ENCODE peak calls at places on chromosomes 12 and 14, in ten cellular contexts. One of them, this sample, is unnamed.

GRCh38 chr12:91356405-91356804 is 173.8 kb upstream of the DCN start:
- DNase-seq in RPMI7951: no peak
- DNase-seq in non-pigmented ciliary epithelial cell: no peak
- DNase-seq in psoas muscle: no peak
- DNase-seq in progenitor cell of endocrine pancreas: no peak
- DNase-seq in NCI-H748 treated with DMSO at 0.1 percent for 48 hours: no peak
- DNase-seq in A172: no peak
- DNase-seq in stimulated activated CD8-positive, alpha-beta memory T cell treated with anti-CD3 and anti-CD28 coated beads, Interleukin-4, amount 100 ng/mL, for 24 hours: no peak
- DNase-seq in endodermal cell: no peak
- DNase-seq in islet precursor cell: no peak
- DNase-seq in this sample: no peak

GRCh38 chr14:100103261-100104005 is 38.2 kb downstream of the EVL start:
- DNase-seq in stimulated activated CD8-positive, alpha-beta memory T cell treated with anti-CD3 and anti-CD28 coated beads, Interleukin-4, amount 100 ng/mL, for 24 hours: no peak
- DNase-seq in endodermal cell: no peak
- DNase-seq in NCI-H748 treated with DMSO at 0.1 percent for 48 hours: no peak
- DNase-seq in RPMI7951: no peak
- DNase-seq in progenitor cell of endocrine pancreas: no peak
- DNase-seq in islet precursor cell: no peak
- DNase-seq in non-pigmented ciliary epithelial cell: no peak
- DNase-seq in psoas muscle: no peak
- DNase-seq in A172: no peak
- DNase-seq in this sample: no peak

GRCh38 chr12:108561852-108562347 is 496 bp upstream of the ISCU start:
- DNase-seq in endodermal cell: no peak
- DNase-seq in A172: no peak
- DNase-seq in progenitor cell of endocrine pancreas: no peak
- DNase-seq in NCI-H748 treated with DMSO at 0.1 percent for 48 hours: peak
- DNase-seq in stimulated activated CD8-positive, alpha-beta memory T cell treated with anti-CD3 and anti-CD28 coated beads, Interleukin-4, amount 100 ng/mL, for 24 hours: no peak
- DNase-seq in RPMI7951: no peak
- DNase-seq in non-pigmented ciliary epithelial cell: no peak
- DNase-seq in psoas muscle: no peak
- DNase-seq in islet precursor cell: no peak
- DNase-seq in this sample: no peak

GRCh38 chr14:59026086-59026485 is 162.4 kb upstream of the DAAM1 start:
- DNase-seq in progenitor cell of endocrine pancreas: no peak
- DNase-seq in non-pigmented ciliary epithelial cell: no peak
- DNase-seq in psoas muscle: no peak
- DNase-seq in NCI-H748 treated with DMSO at 0.1 percent for 48 hours: no peak
- DNase-seq in A172: no peak
- DNase-seq in RPMI7951: peak
- DNase-seq in stimulated activated CD8-positive, alpha-beta memory T cell treated with anti-CD3 and anti-CD28 coated beads, Interleukin-4, amount 100 ng/mL, for 24 hours: no peak
- DNase-seq in endodermal cell: no peak
- DNase-seq in islet precursor cell: no peak
- DNase-seq in this sample: no peak

GRCh38 chr14:89245802-89246201 is 171.2 kb downstream of the FOXN3 start:
- DNase-seq in RPMI7951: no peak
- DNase-seq in endodermal cell: no peak
- DNase-seq in progenitor cell of endocrine pancreas: no peak
- DNase-seq in islet precursor cell: no peak
- DNase-seq in A172: no peak
- DNase-seq in psoas muscle: no peak
- DNase-seq in non-pigmented ciliary epithelial cell: no peak
- DNase-seq in NCI-H748 treated with DMSO at 0.1 percent for 48 hours: no peak
- DNase-seq in stimulated activated CD8-positive, alpha-beta memory T cell treated with anti-CD3 and anti-CD28 coated beads, Interleukin-4, amount 100 ng/mL, for 24 hours: no peak
- DNase-seq in this sample: no peak

GRCh38 chr14:91387135-91387849 is 30.3 kb downstream of the CCDC88C start:
- DNase-seq in NCI-H748 treated with DMSO at 0.1 percent for 48 hours: no peak
- DNase-seq in psoas muscle: no peak
- DNase-seq in A172: peak
- DNase-seq in progenitor cell of endocrine pancreas: no peak
- DNase-seq in endodermal cell: no peak
- DNase-seq in islet precursor cell: peak
- DNase-seq in stimulated activated CD8-positive, alpha-beta memory T cell treated with anti-CD3 and anti-CD28 coated beads, Interleukin-4, amount 100 ng/mL, for 24 hours: no peak
- DNase-seq in RPMI7951: peak
- DNase-seq in non-pigmented ciliary epithelial cell: no peak
- DNase-seq in this sample: no peak

GRCh38 chr14:96260341-96260821 is 4.4 kb downstream of the BDKRB1 start:
- DNase-seq in psoas muscle: no peak
- DNase-seq in stimulated activated CD8-positive, alpha-beta memory T cell treated with anti-CD3 and anti-CD28 coated beads, Interleukin-4, amount 100 ng/mL, for 24 hours: no peak
- DNase-seq in endodermal cell: no peak
- DNase-seq in islet precursor cell: no peak
- DNase-seq in progenitor cell of endocrine pancreas: no peak
- DNase-seq in A172: no peak
- DNase-seq in NCI-H748 treated with DMSO at 0.1 percent for 48 hours: no peak
- DNase-seq in non-pigmented ciliary epithelial cell: no peak
- DNase-seq in RPMI7951: peak
- DNase-seq in this sample: no peak

GRCh38 chr12:47590771-47591368 is 115.0 kb downstream of the RPAP3 start:
- DNase-seq in stimulated activated CD8-positive, alpha-beta memory T cell treated with anti-CD3 and anti-CD28 coated beads, Interleukin-4, amount 100 ng/mL, for 24 hours: no peak
- DNase-seq in non-pigmented ciliary epithelial cell: no peak
- DNase-seq in A172: no peak
- DNase-seq in RPMI7951: no peak
- DNase-seq in NCI-H748 treated with DMSO at 0.1 percent for 48 hours: no peak
- DNase-seq in islet precursor cell: no peak
- DNase-seq in psoas muscle: no peak
- DNase-seq in endodermal cell: no peak
- DNase-seq in progenitor cell of endocrine pancreas: no peak
- DNase-seq in this sample: no peak

GRCh38 chr14:102249041-102249440 is 55.9 kb downstream of the MOK start:
- DNase-seq in psoas muscle: no peak
- DNase-seq in stimulated activated CD8-positive, alpha-beta memory T cell treated with anti-CD3 and anti-CD28 coated beads, Interleukin-4, amount 100 ng/mL, for 24 hours: no peak
- DNase-seq in NCI-H748 treated with DMSO at 0.1 percent for 48 hours: no peak
- DNase-seq in islet precursor cell: no peak
- DNase-seq in endodermal cell: no peak
- DNase-seq in RPMI7951: peak
- DNase-seq in progenitor cell of endocrine pancreas: no peak
- DNase-seq in non-pigmented ciliary epithelial cell: peak
- DNase-seq in A172: peak
- DNase-seq in this sample: no peak

GRCh38 chr12:7369274-7369729 is 65.4 kb downstream of the ACSM4 start:
- DNase-seq in psoas muscle: peak
- DNase-seq in islet precursor cell: peak
- DNase-seq in RPMI7951: peak
- DNase-seq in non-pigmented ciliary epithelial cell: no peak
- DNase-seq in A172: peak
- DNase-seq in progenitor cell of endocrine pancreas: no peak
- DNase-seq in stimulated activated CD8-positive, alpha-beta memory T cell treated with anti-CD3 and anti-CD28 coated beads, Interleukin-4, amount 100 ng/mL, for 24 hours: no peak
- DNase-seq in endodermal cell: no peak
- DNase-seq in NCI-H748 treated with DMSO at 0.1 percent for 48 hours: no peak
- DNase-seq in this sample: no peak

GRCh38 chr12:1915082-1915968 is 3.1 kb downstream of the CACNA2D4 start:
- DNase-seq in stimulated activated CD8-positive, alpha-beta memory T cell treated with anti-CD3 and anti-CD28 coated beads, Interleukin-4, amount 100 ng/mL, for 24 hours: no peak
- DNase-seq in endodermal cell: peak
- DNase-seq in non-pigmented ciliary epithelial cell: no peak
- DNase-seq in A172: no peak
- DNase-seq in islet precursor cell: peak
- DNase-seq in psoas muscle: no peak
- DNase-seq in progenitor cell of endocrine pancreas: peak
- DNase-seq in RPMI7951: no peak
- DNase-seq in NCI-H748 treated with DMSO at 0.1 percent for 48 hours: no peak
- DNase-seq in this sample: no peak

GRCh38 chr12:60616400-60616799 is 1020.6 kb downstream of the SLC16A7 start:
- DNase-seq in NCI-H748 treated with DMSO at 0.1 percent for 48 hours: no peak
- DNase-seq in A172: no peak
- DNase-seq in endodermal cell: no peak
- DNase-seq in progenitor cell of endocrine pancreas: no peak
- DNase-seq in non-pigmented ciliary epithelial cell: no peak
- DNase-seq in stimulated activated CD8-positive, alpha-beta memory T cell treated with anti-CD3 and anti-CD28 coated beads, Interleukin-4, amount 100 ng/mL, for 24 hours: no peak
- DNase-seq in psoas muscle: no peak
- DNase-seq in RPMI7951: no peak
- DNase-seq in islet precursor cell: no peak
- DNase-seq in this sample: peak

GRCh38 chr14:98957211-98958047 is 314.6 kb downstream of the BCL11B start:
- DNase-seq in endodermal cell: peak
- DNase-seq in stimulated activated CD8-positive, alpha-beta memory T cell treated with anti-CD3 and anti-CD28 coated beads, Interleukin-4, amount 100 ng/mL, for 24 hours: no peak
- DNase-seq in RPMI7951: peak
- DNase-seq in NCI-H748 treated with DMSO at 0.1 percent for 48 hours: no peak
- DNase-seq in non-pigmented ciliary epithelial cell: peak
- DNase-seq in progenitor cell of endocrine pancreas: no peak
- DNase-seq in islet precursor cell: peak
- DNase-seq in psoas muscle: peak
- DNase-seq in A172: no peak
- DNase-seq in this sample: peak

GRCh38 chr12:71746983-71747611 is 7.6 kb upstream of the RAB21 start:
- DNase-seq in islet precursor cell: peak
- DNase-seq in stimulated activated CD8-positive, alpha-beta memory T cell treated with anti-CD3 and anti-CD28 coated beads, Interleukin-4, amount 100 ng/mL, for 24 hours: no peak
- DNase-seq in psoas muscle: no peak
- DNase-seq in A172: peak
- DNase-seq in RPMI7951: peak
- DNase-seq in progenitor cell of endocrine pancreas: no peak
- DNase-seq in non-pigmented ciliary epithelial cell: peak
- DNase-seq in NCI-H748 treated with DMSO at 0.1 percent for 48 hours: peak
- DNase-seq in endodermal cell: peak
- DNase-seq in this sample: no peak

GRCh38 chr14:65958664-65959562 is 527.3 kb upstream of the CCDC196 start:
- DNase-seq in stimulated activated CD8-positive, alpha-beta memory T cell treated with anti-CD3 and anti-CD28 coated beads, Interleukin-4, amount 100 ng/mL, for 24 hours: no peak
- DNase-seq in islet precursor cell: no peak
- DNase-seq in non-pigmented ciliary epithelial cell: no peak
- DNase-seq in NCI-H748 treated with DMSO at 0.1 percent for 48 hours: peak
- DNase-seq in A172: peak
- DNase-seq in psoas muscle: no peak
- DNase-seq in RPMI7951: peak
- DNase-seq in endodermal cell: no peak
- DNase-seq in progenitor cell of endocrine pancreas: no peak
- DNase-seq in this sample: no peak

GRCh38 chr12:2035421-2036080 is 17.2 kb upstream of the CACNA1C start:
- DNase-seq in A172: no peak
- DNase-seq in RPMI7951: no peak
- DNase-seq in psoas muscle: no peak
- DNase-seq in endodermal cell: no peak
- DNase-seq in non-pigmented ciliary epithelial cell: no peak
- DNase-seq in islet precursor cell: no peak
- DNase-seq in stimulated activated CD8-positive, alpha-beta memory T cell treated with anti-CD3 and anti-CD28 coated beads, Interleukin-4, amount 100 ng/mL, for 24 hours: no peak
- DNase-seq in progenitor cell of endocrine pancreas: no peak
- DNase-seq in NCI-H748 treated with DMSO at 0.1 percent for 48 hours: no peak
- DNase-seq in this sample: no peak

GRCh38 chr12:70354777-70355176 is 11.3 kb upstream of the KCNMB4 start:
- DNase-seq in progenitor cell of endocrine pancreas: no peak
- DNase-seq in NCI-H748 treated with DMSO at 0.1 percent for 48 hours: no peak
- DNase-seq in stimulated activated CD8-positive, alpha-beta memory T cell treated with anti-CD3 and anti-CD28 coated beads, Interleukin-4, amount 100 ng/mL, for 24 hours: no peak
- DNase-seq in non-pigmented ciliary epithelial cell: no peak
- DNase-seq in A172: no peak
- DNase-seq in islet precursor cell: no peak
- DNase-seq in RPMI7951: no peak
- DNase-seq in endodermal cell: no peak
- DNase-seq in psoas muscle: no peak
- DNase-seq in this sample: no peak

GRCh38 chr12:48903982-48904411 is 21.3 kb downstream of the FKBP11 start:
- DNase-seq in RPMI7951: peak
- DNase-seq in A172: peak
- DNase-seq in NCI-H748 treated with DMSO at 0.1 percent for 48 hours: peak
- DNase-seq in non-pigmented ciliary epithelial cell: no peak
- DNase-seq in progenitor cell of endocrine pancreas: peak
- DNase-seq in endodermal cell: peak
- DNase-seq in islet precursor cell: peak
- DNase-seq in psoas muscle: peak
- DNase-seq in stimulated activated CD8-positive, alpha-beta memory T cell treated with anti-CD3 and anti-CD28 coated beads, Interleukin-4, amount 100 ng/mL, for 24 hours: peak
- DNase-seq in this sample: peak

GRCh38 chr12:54588110-54588831 is at the start of gene PPP1R1A:
- DNase-seq in stimulated activated CD8-positive, alpha-beta memory T cell treated with anti-CD3 and anti-CD28 coated beads, Interleukin-4, amount 100 ng/mL, for 24 hours: no peak
- DNase-seq in psoas muscle: peak
- DNase-seq in islet precursor cell: peak
- DNase-seq in progenitor cell of endocrine pancreas: peak
- DNase-seq in RPMI7951: no peak
- DNase-seq in non-pigmented ciliary epithelial cell: no peak
- DNase-seq in NCI-H748 treated with DMSO at 0.1 percent for 48 hours: no peak
- DNase-seq in endodermal cell: peak
- DNase-seq in A172: no peak
- DNase-seq in this sample: no peak

GRCh38 chr12:27244680-27245005 is 557 bp downstream of the STK38L start:
- DNase-seq in progenitor cell of endocrine pancreas: no peak
- DNase-seq in stimulated activated CD8-positive, alpha-beta memory T cell treated with anti-CD3 and anti-CD28 coated beads, Interleukin-4, amount 100 ng/mL, for 24 hours: no peak
- DNase-seq in RPMI7951: no peak
- DNase-seq in islet precursor cell: no peak
- DNase-seq in psoas muscle: no peak
- DNase-seq in NCI-H748 treated with DMSO at 0.1 percent for 48 hours: no peak
- DNase-seq in non-pigmented ciliary epithelial cell: no peak
- DNase-seq in A172: no peak
- DNase-seq in endodermal cell: no peak
- DNase-seq in this sample: no peak

GRCh38 chr12:122467983-122468382 is 32.7 kb downstream of the ZCCHC8 start:
- DNase-seq in stimulated activated CD8-positive, alpha-beta memory T cell treated with anti-CD3 and anti-CD28 coated beads, Interleukin-4, amount 100 ng/mL, for 24 hours: no peak
- DNase-seq in endodermal cell: no peak
- DNase-seq in islet precursor cell: peak
- DNase-seq in progenitor cell of endocrine pancreas: no peak
- DNase-seq in A172: no peak
- DNase-seq in RPMI7951: no peak
- DNase-seq in NCI-H748 treated with DMSO at 0.1 percent for 48 hours: no peak
- DNase-seq in non-pigmented ciliary epithelial cell: no peak
- DNase-seq in psoas muscle: no peak
- DNase-seq in this sample: no peak

GRCh38 chr14:64801800-64802199 is 77.9 kb downstream of the SPTB start:
- DNase-seq in non-pigmented ciliary epithelial cell: no peak
- DNase-seq in RPMI7951: peak
- DNase-seq in psoas muscle: no peak
- DNase-seq in stimulated activated CD8-positive, alpha-beta memory T cell treated with anti-CD3 and anti-CD28 coated beads, Interleukin-4, amount 100 ng/mL, for 24 hours: no peak
- DNase-seq in islet precursor cell: peak
- DNase-seq in A172: no peak
- DNase-seq in endodermal cell: peak
- DNase-seq in progenitor cell of endocrine pancreas: no peak
- DNase-seq in NCI-H748 treated with DMSO at 0.1 percent for 48 hours: no peak
- DNase-seq in this sample: no peak

GRCh38 chr12:39532448-39532847 is 87.2 kb downstream of the ABCD2 start:
- DNase-seq in NCI-H748 treated with DMSO at 0.1 percent for 48 hours: no peak
- DNase-seq in RPMI7951: no peak
- DNase-seq in progenitor cell of endocrine pancreas: no peak
- DNase-seq in endodermal cell: no peak
- DNase-seq in psoas muscle: no peak
- DNase-seq in non-pigmented ciliary epithelial cell: no peak
- DNase-seq in islet precursor cell: no peak
- DNase-seq in A172: no peak
- DNase-seq in stimulated activated CD8-positive, alpha-beta memory T cell treated with anti-CD3 and anti-CD28 coated beads, Interleukin-4, amount 100 ng/mL, for 24 hours: no peak
- DNase-seq in this sample: no peak

GRCh38 chr14:101408077-101408831 is 153.0 kb upstream of the DIO3 start:
- DNase-seq in endodermal cell: no peak
- DNase-seq in RPMI7951: no peak
- DNase-seq in A172: no peak
- DNase-seq in psoas muscle: no peak
- DNase-seq in NCI-H748 treated with DMSO at 0.1 percent for 48 hours: peak
- DNase-seq in non-pigmented ciliary epithelial cell: peak
- DNase-seq in stimulated activated CD8-positive, alpha-beta memory T cell treated with anti-CD3 and anti-CD28 coated beads, Interleukin-4, amount 100 ng/mL, for 24 hours: no peak
- DNase-seq in progenitor cell of endocrine pancreas: no peak
- DNase-seq in islet precursor cell: no peak
- DNase-seq in this sample: no peak

GRCh38 chr12:53065975-53066593 is 13.1 kb downstream of the SPRYD3 start:
- DNase-seq in A172: peak
- DNase-seq in progenitor cell of endocrine pancreas: peak
- DNase-seq in non-pigmented ciliary epithelial cell: no peak
- DNase-seq in stimulated activated CD8-positive, alpha-beta memory T cell treated with anti-CD3 and anti-CD28 coated beads, Interleukin-4, amount 100 ng/mL, for 24 hours: peak
- DNase-seq in RPMI7951: peak
- DNase-seq in psoas muscle: peak
- DNase-seq in islet precursor cell: peak
- DNase-seq in NCI-H748 treated with DMSO at 0.1 percent for 48 hours: peak
- DNase-seq in endodermal cell: peak
- DNase-seq in this sample: peak

GRCh38 chr12:67783393-67783792 is 134.8 kb downstream of the DYRK2 start:
- DNase-seq in non-pigmented ciliary epithelial cell: no peak
- DNase-seq in stimulated activated CD8-positive, alpha-beta memory T cell treated with anti-CD3 and anti-CD28 coated beads, Interleukin-4, amount 100 ng/mL, for 24 hours: no peak
- DNase-seq in progenitor cell of endocrine pancreas: no peak
- DNase-seq in NCI-H748 treated with DMSO at 0.1 percent for 48 hours: no peak
- DNase-seq in islet precursor cell: no peak
- DNase-seq in A172: no peak
- DNase-seq in psoas muscle: no peak
- DNase-seq in RPMI7951: no peak
- DNase-seq in endodermal cell: no peak
- DNase-seq in this sample: no peak

GRCh38 chr14:30681752-30682355 is 59.7 kb downstream of the SCFD1 start:
- DNase-seq in non-pigmented ciliary epithelial cell: peak
- DNase-seq in islet precursor cell: no peak
- DNase-seq in progenitor cell of endocrine pancreas: no peak
- DNase-seq in RPMI7951: peak
- DNase-seq in endodermal cell: no peak
- DNase-seq in A172: peak
- DNase-seq in stimulated activated CD8-positive, alpha-beta memory T cell treated with anti-CD3 and anti-CD28 coated beads, Interleukin-4, amount 100 ng/mL, for 24 hours: no peak
- DNase-seq in psoas muscle: no peak
- DNase-seq in NCI-H748 treated with DMSO at 0.1 percent for 48 hours: no peak
- DNase-seq in this sample: no peak

GRCh38 chr12:89390802-89391673 is 38.7 kb upstream of the DUSP6 start:
- DNase-seq in A172: peak
- DNase-seq in islet precursor cell: peak
- DNase-seq in NCI-H748 treated with DMSO at 0.1 percent for 48 hours: no peak
- DNase-seq in stimulated activated CD8-positive, alpha-beta memory T cell treated with anti-CD3 and anti-CD28 coated beads, Interleukin-4, amount 100 ng/mL, for 24 hours: no peak
- DNase-seq in psoas muscle: no peak
- DNase-seq in endodermal cell: no peak
- DNase-seq in progenitor cell of endocrine pancreas: no peak
- DNase-seq in RPMI7951: peak
- DNase-seq in non-pigmented ciliary epithelial cell: peak
- DNase-seq in this sample: no peak